ENCODE peak calls at places on chromosomes 1 and 21, in nine cellular contexts. One of them, this sample, is unnamed.

GRCh38 chr1:180923024-180923841 is 10.5 kb downstream of the KIAA1614 start:
- DNase-seq in GM23248: peak; percentile 13
- DNase-seq in heart left ventricle: peak; percentile 18
- DNase-seq in thoracic aorta: no peak
- DNase-seq in WERI-Rb-1: peak; percentile 33
- DNase-seq in CD4-positive, CD25-positive, alpha-beta regulatory T cell: no peak
- DNase-seq in CD8-positive, alpha-beta memory T cell: no peak
- DNase-seq in breast epithelium: no peak
- DNase-seq in body of pancreas: no peak
- DNase-seq in this sample: no peak

GRCh38 chr1:23528245-23528978 is 2.6 kb downstream of the E2F2 start:
- DNase-seq in GM23248: peak; percentile 89
- DNase-seq in heart left ventricle: peak; percentile 89
- DNase-seq in thoracic aorta: peak; percentile 21
- DNase-seq in WERI-Rb-1: no peak
- DNase-seq in CD4-positive, CD25-positive, alpha-beta regulatory T cell: peak; percentile 62
- DNase-seq in CD8-positive, alpha-beta memory T cell: peak; percentile 70
- DNase-seq in breast epithelium: peak; percentile 83
- DNase-seq in body of pancreas: peak; percentile 89
- DNase-seq in this sample: peak; percentile 96

GRCh38 chr1:118862755-118863154 is 125.4 kb downstream of the TBX15 start:
- DNase-seq in GM23248: no peak
- DNase-seq in heart left ventricle: no peak
- DNase-seq in thoracic aorta: no peak
- DNase-seq in WERI-Rb-1: no peak
- DNase-seq in CD4-positive, CD25-positive, alpha-beta regulatory T cell: no peak
- DNase-seq in CD8-positive, alpha-beta memory T cell: no peak
- DNase-seq in breast epithelium: no peak
- DNase-seq in body of pancreas: no peak
- DNase-seq in this sample: no peak

GRCh38 chr1:22275626-22276395 is 132.9 kb upstream of the WNT4 start:
- DNase-seq in GM23248: peak; percentile 68
- DNase-seq in heart left ventricle: no peak
- DNase-seq in thoracic aorta: no peak
- DNase-seq in WERI-Rb-1: peak; percentile 75
- DNase-seq in CD4-positive, CD25-positive, alpha-beta regulatory T cell: no peak
- DNase-seq in CD8-positive, alpha-beta memory T cell: no peak
- DNase-seq in breast epithelium: peak; percentile 67
- DNase-seq in body of pancreas: peak; percentile 62
- DNase-seq in this sample: peak; percentile 67

GRCh38 chr1:168279253-168279652 is 1.4 kb upstream of the TBX19 start:
- DNase-seq in GM23248: no peak
- DNase-seq in heart left ventricle: no peak
- DNase-seq in thoracic aorta: no peak
- DNase-seq in WERI-Rb-1: no peak
- DNase-seq in CD4-positive, CD25-positive, alpha-beta regulatory T cell: no peak
- DNase-seq in CD8-positive, alpha-beta memory T cell: no peak
- DNase-seq in breast epithelium: no peak
- DNase-seq in body of pancreas: no peak
- DNase-seq in this sample: no peak

GRCh38 chr1:16163882-16164820 is 8.3 kb upstream of the EPHA2 start:
- DNase-seq in GM23248: peak; percentile 98
- DNase-seq in heart left ventricle: no peak
- DNase-seq in thoracic aorta: no peak
- DNase-seq in WERI-Rb-1: peak; percentile 55
- DNase-seq in CD4-positive, CD25-positive, alpha-beta regulatory T cell: no peak
- DNase-seq in CD8-positive, alpha-beta memory T cell: no peak
- DNase-seq in breast epithelium: no peak
- DNase-seq in body of pancreas: peak; percentile 61
- DNase-seq in this sample: peak; percentile 58

GRCh38 chr1:104235141-104235540 is 485.4 kb downstream of the AMY1C start:
- DNase-seq in GM23248: no peak
- DNase-seq in heart left ventricle: no peak
- DNase-seq in thoracic aorta: no peak
- DNase-seq in WERI-Rb-1: no peak
- DNase-seq in CD4-positive, CD25-positive, alpha-beta regulatory T cell: no peak
- DNase-seq in CD8-positive, alpha-beta memory T cell: no peak
- DNase-seq in breast epithelium: no peak
- DNase-seq in body of pancreas: no peak
- DNase-seq in this sample: no peak

GRCh38 chr1:7616076-7616833 is 154.8 kb upstream of the VAMP3 start:
- DNase-seq in GM23248: peak; percentile 66
- DNase-seq in heart left ventricle: peak; percentile 73
- DNase-seq in thoracic aorta: no peak
- DNase-seq in WERI-Rb-1: no peak
- DNase-seq in CD4-positive, CD25-positive, alpha-beta regulatory T cell: no peak
- DNase-seq in CD8-positive, alpha-beta memory T cell: no peak
- DNase-seq in breast epithelium: no peak
- DNase-seq in body of pancreas: peak; percentile 51
- DNase-seq in this sample: peak; percentile 57

GRCh38 chr1:6148497-6149241 is 31.5 kb downstream of the CHD5 start:
- DNase-seq in GM23248: peak; percentile 49
- DNase-seq in heart left ventricle: no peak
- DNase-seq in thoracic aorta: no peak
- DNase-seq in WERI-Rb-1: no peak
- DNase-seq in CD4-positive, CD25-positive, alpha-beta regulatory T cell: peak; percentile 29
- DNase-seq in CD8-positive, alpha-beta memory T cell: peak; percentile 51
- DNase-seq in breast epithelium: no peak
- DNase-seq in body of pancreas: peak; percentile 60
- DNase-seq in this sample: peak; percentile 41

GRCh38 chr1:78044796-78045599 is 768 bp upstream of the GIPC2 start:
- DNase-seq in GM23248: no peak
- DNase-seq in heart left ventricle: no peak
- DNase-seq in thoracic aorta: no peak
- DNase-seq in WERI-Rb-1: no peak
- DNase-seq in CD4-positive, CD25-positive, alpha-beta regulatory T cell: no peak
- DNase-seq in CD8-positive, alpha-beta memory T cell: no peak
- DNase-seq in breast epithelium: no peak
- DNase-seq in body of pancreas: peak; percentile 50
- DNase-seq in this sample: peak; percentile 39

GRCh38 chr21:17270234-17270633 is 242.6 kb upstream of the CXADR start:
- DNase-seq in GM23248: peak; percentile 78
- DNase-seq in heart left ventricle: peak; percentile 53
- DNase-seq in thoracic aorta: no peak
- DNase-seq in WERI-Rb-1: no peak
- DNase-seq in CD4-positive, CD25-positive, alpha-beta regulatory T cell: no peak
- DNase-seq in CD8-positive, alpha-beta memory T cell: no peak
- DNase-seq in breast epithelium: no peak
- DNase-seq in body of pancreas: peak; percentile 24
- DNase-seq in this sample: peak; percentile 46

GRCh38 chr1:232471250-232471649 is 158.7 kb downstream of the SIPA1L2 start:
- DNase-seq in GM23248: no peak
- DNase-seq in heart left ventricle: no peak
- DNase-seq in thoracic aorta: no peak
- DNase-seq in WERI-Rb-1: no peak
- DNase-seq in CD4-positive, CD25-positive, alpha-beta regulatory T cell: no peak
- DNase-seq in CD8-positive, alpha-beta memory T cell: no peak
- DNase-seq in breast epithelium: no peak
- DNase-seq in body of pancreas: no peak
- DNase-seq in this sample: no peak

GRCh38 chr1:205714190-205714905 is 34.0 kb upstream of the SLC45A3 start:
- DNase-seq in GM23248: peak; percentile 81
- DNase-seq in heart left ventricle: no peak
- DNase-seq in thoracic aorta: peak; percentile 33
- DNase-seq in WERI-Rb-1: no peak
- DNase-seq in CD4-positive, CD25-positive, alpha-beta regulatory T cell: no peak
- DNase-seq in CD8-positive, alpha-beta memory T cell: no peak
- DNase-seq in breast epithelium: no peak
- DNase-seq in body of pancreas: peak; percentile 38
- DNase-seq in this sample: peak; percentile 20

GRCh38 chr1:229880271-229881170 is 186.5 kb upstream of the GALNT2 start:
- DNase-seq in GM23248: no peak
- DNase-seq in heart left ventricle: no peak
- DNase-seq in thoracic aorta: no peak
- DNase-seq in WERI-Rb-1: no peak
- DNase-seq in CD4-positive, CD25-positive, alpha-beta regulatory T cell: no peak
- DNase-seq in CD8-positive, alpha-beta memory T cell: no peak
- DNase-seq in breast epithelium: no peak
- DNase-seq in body of pancreas: no peak
- DNase-seq in this sample: no peak

GRCh38 chr1:228004331-228004871 is 2.4 kb upstream of the WNT3A start:
- DNase-seq in GM23248: peak; percentile 43
- DNase-seq in heart left ventricle: no peak
- DNase-seq in thoracic aorta: no peak
- DNase-seq in WERI-Rb-1: no peak
- DNase-seq in CD4-positive, CD25-positive, alpha-beta regulatory T cell: no peak
- DNase-seq in CD8-positive, alpha-beta memory T cell: no peak
- DNase-seq in breast epithelium: peak; percentile 52
- DNase-seq in body of pancreas: peak; percentile 20
- DNase-seq in this sample: no peak

GRCh38 chr1:53944469-53945182 is 873 bp downstream of the IFT25 start:
- DNase-seq in GM23248: peak; percentile 51
- DNase-seq in heart left ventricle: no peak
- DNase-seq in thoracic aorta: no peak
- DNase-seq in WERI-Rb-1: peak; percentile 10
- DNase-seq in CD4-positive, CD25-positive, alpha-beta regulatory T cell: no peak
- DNase-seq in CD8-positive, alpha-beta memory T cell: no peak
- DNase-seq in breast epithelium: no peak
- DNase-seq in body of pancreas: no peak
- DNase-seq in this sample: no peak

GRCh38 chr1:42456754-42457089 is 379 bp downstream of the PPCS start:
- DNase-seq in GM23248: peak; percentile 80
- DNase-seq in heart left ventricle: no peak
- DNase-seq in thoracic aorta: no peak
- DNase-seq in WERI-Rb-1: peak; percentile 36
- DNase-seq in CD4-positive, CD25-positive, alpha-beta regulatory T cell: peak; percentile 49
- DNase-seq in CD8-positive, alpha-beta memory T cell: peak; percentile 52
- DNase-seq in breast epithelium: no peak
- DNase-seq in body of pancreas: peak; percentile 72
- DNase-seq in this sample: peak; percentile 63

GRCh38 chr1:216626394-216627067 is 96.7 kb downstream of the ESRRG start:
- DNase-seq in GM23248: peak; percentile 6
- DNase-seq in heart left ventricle: no peak
- DNase-seq in thoracic aorta: no peak
- DNase-seq in WERI-Rb-1: no peak
- DNase-seq in CD4-positive, CD25-positive, alpha-beta regulatory T cell: no peak
- DNase-seq in CD8-positive, alpha-beta memory T cell: no peak
- DNase-seq in breast epithelium: no peak
- DNase-seq in body of pancreas: no peak
- DNase-seq in this sample: peak; percentile 58

GRCh38 chr1:217493290-217493689 is 137.6 kb downstream of the GPATCH2 start:
- DNase-seq in GM23248: peak; percentile 14
- DNase-seq in heart left ventricle: no peak
- DNase-seq in thoracic aorta: no peak
- DNase-seq in WERI-Rb-1: no peak
- DNase-seq in CD4-positive, CD25-positive, alpha-beta regulatory T cell: no peak
- DNase-seq in CD8-positive, alpha-beta memory T cell: no peak
- DNase-seq in breast epithelium: no peak
- DNase-seq in body of pancreas: no peak
- DNase-seq in this sample: no peak

GRCh38 chr1:203450016-203450415 is 25.6 kb upstream of the PRELP start:
- DNase-seq in GM23248: no peak
- DNase-seq in heart left ventricle: no peak
- DNase-seq in thoracic aorta: no peak
- DNase-seq in WERI-Rb-1: no peak
- DNase-seq in CD4-positive, CD25-positive, alpha-beta regulatory T cell: no peak
- DNase-seq in CD8-positive, alpha-beta memory T cell: no peak
- DNase-seq in breast epithelium: no peak
- DNase-seq in body of pancreas: no peak
- DNase-seq in this sample: no peak

GRCh38 chr1:58898739-58899580 is 115.1 kb upstream of the JUN start:
- DNase-seq in GM23248: no peak
- DNase-seq in heart left ventricle: peak; percentile 87
- DNase-seq in thoracic aorta: no peak
- DNase-seq in WERI-Rb-1: peak; percentile 90
- DNase-seq in CD4-positive, CD25-positive, alpha-beta regulatory T cell: no peak
- DNase-seq in CD8-positive, alpha-beta memory T cell: no peak
- DNase-seq in breast epithelium: no peak
- DNase-seq in body of pancreas: peak; percentile 72
- DNase-seq in this sample: peak; percentile 81

GRCh38 chr1:19739628-19740027 is 60.1 kb downstream of the TMCO4 start:
- DNase-seq in GM23248: no peak
- DNase-seq in heart left ventricle: no peak
- DNase-seq in thoracic aorta: no peak
- DNase-seq in WERI-Rb-1: no peak
- DNase-seq in CD4-positive, CD25-positive, alpha-beta regulatory T cell: no peak
- DNase-seq in CD8-positive, alpha-beta memory T cell: no peak
- DNase-seq in breast epithelium: no peak
- DNase-seq in body of pancreas: no peak
- DNase-seq in this sample: no peak

GRCh38 chr1:112464501-112464900 is 44.3 kb upstream of the WNT2B start:
- DNase-seq in GM23248: no peak
- DNase-seq in heart left ventricle: no peak
- DNase-seq in thoracic aorta: no peak
- DNase-seq in WERI-Rb-1: no peak
- DNase-seq in CD4-positive, CD25-positive, alpha-beta regulatory T cell: no peak
- DNase-seq in CD8-positive, alpha-beta memory T cell: no peak
- DNase-seq in breast epithelium: peak; percentile 81
- DNase-seq in body of pancreas: no peak
- DNase-seq in this sample: no peak
- H3K27ac ChIP-seq in GM23248: no peak overlapping the region
- H3K27ac ChIP-seq in heart left ventricle: peak overlapping the region; percentile 72
- H3K27ac ChIP-seq in thoracic aorta: no peak overlapping the region
- H3K27ac ChIP-seq in WERI-Rb-1: no peak overlapping the region
- H3K27ac ChIP-seq in CD4-positive, CD25-positive, alpha-beta regulatory T cell: no peak overlapping the region
- H3K27ac ChIP-seq in CD8-positive, alpha-beta memory T cell: no peak overlapping the region
- H3K27ac ChIP-seq in breast epithelium: peak overlapping the region; percentile 92
- H3K27ac ChIP-seq in body of pancreas: no peak overlapping the region
- H3K27ac ChIP-seq in this sample: no peak overlapping the region

GRCh38 chr21:27833298-27833697 is 866.4 kb upstream of the ADAMTS5 start:
- DNase-seq in GM23248: no peak
- DNase-seq in heart left ventricle: no peak
- DNase-seq in thoracic aorta: no peak
- DNase-seq in WERI-Rb-1: no peak
- DNase-seq in CD4-positive, CD25-positive, alpha-beta regulatory T cell: no peak
- DNase-seq in CD8-positive, alpha-beta memory T cell: no peak
- DNase-seq in breast epithelium: no peak
- DNase-seq in body of pancreas: no peak
- DNase-seq in this sample: no peak
- H3K36me3 ChIP-seq in GM23248: no peaks in the 10 kb centered on the region
- H3K36me3 ChIP-seq in heart left ventricle: no peaks in the 10 kb centered on the region
- H3K36me3 ChIP-seq in thoracic aorta: no peaks in the 10 kb centered on the region
- H3K36me3 ChIP-seq in WERI-Rb-1: no peaks in the 10 kb centered on the region
- H3K36me3 ChIP-seq in CD4-positive, CD25-positive, alpha-beta regulatory T cell: no peaks in the 10 kb centered on the region
- H3K36me3 ChIP-seq in CD8-positive, alpha-beta memory T cell: no peaks in the 10 kb centered on the region
- H3K36me3 ChIP-seq in breast epithelium: no peaks in the 10 kb centered on the region
- H3K36me3 ChIP-seq in body of pancreas: no peaks in the 10 kb centered on the region
- H3K36me3 ChIP-seq in this sample: no peaks in the 10 kb centered on the region

GRCh38 chr1:225424562-225425210 is 3.2 kb downstream of the LBR start:
- DNase-seq in GM23248: peak; percentile 68
- DNase-seq in heart left ventricle: no peak
- DNase-seq in thoracic aorta: no peak
- DNase-seq in WERI-Rb-1: no peak
- DNase-seq in CD4-positive, CD25-positive, alpha-beta regulatory T cell: no peak
- DNase-seq in CD8-positive, alpha-beta memory T cell: no peak
- DNase-seq in breast epithelium: no peak
- DNase-seq in body of pancreas: no peak
- DNase-seq in this sample: no peak
- H3K4me3 ChIP-seq in GM23248: peak overlapping the region; percentile 75
- H3K4me3 ChIP-seq in heart left ventricle: no peak overlapping the region
- H3K4me3 ChIP-seq in thoracic aorta: no peak overlapping the region
- H3K4me3 ChIP-seq in WERI-Rb-1: no peak overlapping the region
- H3K4me3 ChIP-seq in CD4-positive, CD25-positive, alpha-beta regulatory T cell: peak overlapping the region; percentile 93
- H3K4me3 ChIP-seq in CD8-positive, alpha-beta memory T cell: peak overlapping the region; percentile 88
- H3K4me3 ChIP-seq in breast epithelium: no peak overlapping the region
- H3K4me3 ChIP-seq in body of pancreas: no peak overlapping the region
- H3K4me3 ChIP-seq in this sample: no peak overlapping the region

DNA sequence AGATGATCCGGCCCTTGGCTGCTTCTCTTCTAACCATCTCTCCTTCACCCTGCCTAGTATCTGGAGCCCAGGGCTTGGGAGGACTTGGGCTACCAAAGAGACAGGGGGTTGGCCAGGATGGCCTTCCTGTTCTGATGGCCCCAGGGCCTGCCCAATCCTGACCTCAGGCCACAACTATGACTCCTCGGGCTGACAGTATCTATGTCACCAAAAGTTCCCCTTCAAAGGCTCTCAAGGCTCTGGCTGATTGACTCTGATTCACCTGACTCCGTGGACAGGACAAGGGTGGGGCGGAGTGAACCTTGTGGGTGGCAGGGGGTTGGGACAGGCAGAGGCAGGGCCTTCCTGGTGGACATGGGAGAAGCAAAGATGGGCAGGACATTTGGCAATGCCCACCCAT is 12.7 kb downstream of the MEF2D start:
- DNase-seq in GM23248: no peak
- DNase-seq in heart left ventricle: no peak
- DNase-seq in thoracic aorta: no peak
- DNase-seq in WERI-Rb-1: no peak
- DNase-seq in CD4-positive, CD25-positive, alpha-beta regulatory T cell: no peak
- DNase-seq in CD8-positive, alpha-beta memory T cell: no peak
- DNase-seq in breast epithelium: no peak
- DNase-seq in body of pancreas: no peak
- DNase-seq in this sample: no peak
- H3K27ac ChIP-seq in GM23248: no peak overlapping the region
- H3K27ac ChIP-seq in heart left ventricle: peak overlapping the region; percentile 52
- H3K27ac ChIP-seq in thoracic aorta: no peak overlapping the region
- H3K27ac ChIP-seq in WERI-Rb-1: peak overlapping the region; percentile 89
- H3K27ac ChIP-seq in CD4-positive, CD25-positive, alpha-beta regulatory T cell: peak overlapping the region; percentile 71
- H3K27ac ChIP-seq in CD8-positive, alpha-beta memory T cell: peak overlapping the region; percentile 69
- H3K27ac ChIP-seq in breast epithelium: peak overlapping the region; percentile 87
- H3K27ac ChIP-seq in body of pancreas: no peak overlapping the region
- H3K27ac ChIP-seq in this sample: peak overlapping the region; percentile 100

This sample was measured in adrenal gland.